ENCODE peak calls at places on chromosomes 4 and X, in ten cellular contexts. O is heart left ventricle, E is suprapubic skin, S is NB4, Y is H1, X is lower leg skin, N is stomach, L is prostate gland, J is A549, T is thyroid gland. I is an unnamed sample.

GRCh38 chr4:8917321-8917811 is 45.7 kb upstream of the HMX1 start:
- DNase-seq in O (no peak), E (peak), S (peak), Y (no peak), X (peak), N (peak), L (peak), J (no peak), T (no peak), I (no peak)

GRCh38 chr4:6802050-6802449 is 19.5 kb downstream of the KIAA0232 start:
- DNase-seq in O (no peak), E (no peak), S (peak), Y (no peak), X (no peak), N (no peak), L (no peak), J (no peak), T (no peak), I (no peak)

GRCh38 chr4:128031756-128032384 is 29.2 kb upstream of the LARP1B start:
- DNase-seq in O (no peak), E (no peak), S (no peak), Y (no peak), X (no peak), N (no peak), L (no peak), J (no peak), T (no peak), I (no peak)

GRCh38 chr4:76984788-76985211 is 35.2 kb downstream of the SEPTIN11 start:
- DNase-seq in O (no peak), E (peak), S (no peak), Y (no peak), X (peak), N (no peak), L (no peak), J (no peak), T (peak), I (peak)

GRCh38 chr4:2891294-2891693 is 47.6 kb downstream of the ADD1 start:
- DNase-seq in O (no peak), E (no peak), S (no peak), Y (no peak), X (no peak), N (no peak), L (no peak), J (no peak), T (no peak), I (no peak)

GRCh38 chr4:182644326-182645050 is 272.7 kb downstream of the DCTD start:
- DNase-seq in O (no peak), E (no peak), S (no peak), Y (no peak), X (no peak), N (no peak), L (no peak), J (no peak), T (no peak), I (no peak)

GRCh38 chrX:146109362-146109761 is 291.7 kb downstream of the SLITRK2 start:
- DNase-seq in O (no peak), E (no peak), S (no peak), Y (no peak), X (no peak), N (no peak), L (no peak), J (no peak), T (no peak), I (no peak)

GRCh38 chrX:155718964-155719586 is 106.3 kb upstream of the TMLHE start:
- DNase-seq in O (no peak), E (no peak), S (no peak), Y (no peak), X (no peak), N (no peak), L (no peak), J (no peak), T (peak), I (peak)

GRCh38 chrX:116284383-116284782 is 113.8 kb downstream of the AGTR2 start:
- DNase-seq in O (no peak), E (no peak), S (no peak), Y (no peak), X (no peak), N (no peak), L (no peak), J (no peak), T (no peak), I (no peak)

GRCh38 chrX:148804579-148804978 is 304.2 kb downstream of the AFF2 start:
- DNase-seq in O (no peak), E (no peak), S (no peak), Y (no peak), X (no peak), N (no peak), L (no peak), J (no peak), T (no peak), I (no peak)

GRCh38 chrX:140180585-140180984 is 215.3 kb upstream of the CXorf66 start:
- DNase-seq in O (no peak), E (no peak), S (no peak), Y (no peak), X (no peak), N (no peak), L (no peak), J (no peak), T (no peak), I (no peak)

GRCh38 chr4:1345905-1346780 is 865 bp upstream of the UVSSA start:
- DNase-seq in O (peak), E (no peak), S (peak), Y (no peak), X (peak), N (peak), L (peak), J (peak), T (peak), I (peak)

GRCh38 chrX:13898084-13898483 is 81.2 kb upstream of the GPM6B start:
- DNase-seq in O (no peak), E (no peak), S (peak), Y (no peak), X (no peak), N (no peak), L (no peak), J (no peak), T (no peak), I (peak)

GRCh38 chr4:93370256-93370655 is 458.3 kb upstream of the ATOH1 start:
- DNase-seq in O (no peak), E (no peak), S (no peak), Y (no peak), X (no peak), N (no peak), L (no peak), J (no peak), T (no peak), I (no peak)

GRCh38 chr4:105894570-105895323 is 524 bp upstream of the NPNT start:
- DNase-seq in O (peak), E (no peak), S (no peak), Y (no peak), X (no peak), N (no peak), L (peak), J (no peak), T (peak), I (peak)

GRCh38 chr4:53651142-53651720 is 59.9 kb upstream of the LNX1 start:
- DNase-seq in O (no peak), E (no peak), S (no peak), Y (no peak), X (peak), N (peak), L (peak), J (no peak), T (peak), I (no peak)

GRCh38 chrX:77003956-77004355 is 443.2 kb upstream of the FGF16 start:
- DNase-seq in O (no peak), E (no peak), S (no peak), Y (no peak), X (no peak), N (no peak), L (no peak), J (no peak), T (no peak), I (no peak)

GRCh38 chr4:107666134-107666533 is 53.9 kb downstream of the PAPSS1 start:
- DNase-seq in O (no peak), E (no peak), S (peak), Y (no peak), X (no peak), N (no peak), L (no peak), J (no peak), T (no peak), I (no peak)

GRCh38 chr4:126230244-126230643 is 915.5 kb downstream of the FAT4 start:
- DNase-seq in O (no peak), E (no peak), S (no peak), Y (no peak), X (no peak), N (no peak), L (no peak), J (no peak), T (no peak), I (no peak)

GRCh38 chrX:11108253-11108941 is 2.7 kb upstream of the HCCS start:
- DNase-seq in O (no peak), E (no peak), S (no peak), Y (no peak), X (no peak), N (no peak), L (no peak), J (no peak), T (no peak), I (no peak)

GRCh38 chrX:137565921-137566745 is at the start of gene ZIC3:
- DNase-seq in O (peak), E (no peak), S (no peak), Y (no peak), X (no peak), N (peak), L (peak), J (no peak), T (peak), I (peak)

GRCh38 chrX:118727686-118728339 is 407 bp downstream of the IL13RA1 start:
- DNase-seq in O (peak), E (peak), S (peak), Y (no peak), X (no peak), N (peak), L (peak), J (no peak), T (peak), I (peak)

GRCh38 chr4:78613522-78614311 is 62.1 kb downstream of the ANXA3 start:
- DNase-seq in O (no peak), E (no peak), S (peak), Y (no peak), X (no peak), N (no peak), L (no peak), J (no peak), T (no peak), I (no peak)

GRCh38 chrX:111100191-111100590 is 4.2 kb downstream of the PAK3 start:
- DNase-seq in O (no peak), E (no peak), S (peak), Y (no peak), X (peak), N (no peak), L (peak), J (peak), T (no peak), I (no peak)

GRCh38 chrX:13339607-13340006 is 19.8 kb upstream of the ATXN3L start:
- DNase-seq in O (no peak), E (no peak), S (no peak), Y (no peak), X (no peak), N (no peak), L (no peak), J (no peak), T (no peak), I (no peak)

GRCh38 chr4:42750091-42750490 is 93.2 kb upstream of the ATP8A1 start:
- DNase-seq in O (no peak), E (no peak), S (peak), Y (no peak), X (no peak), N (no peak), L (peak), J (no peak), T (peak), I (peak)

GRCh38 chr4:123114915-123115756 is 192.7 kb upstream of the NUDT6 start:
- DNase-seq in O (peak), E (peak), S (no peak), Y (no peak), X (no peak), N (no peak), L (no peak), J (no peak), T (no peak), I (no peak)

GRCh38 chr4:147683717-147684700 is at the start of gene PRMT9:
- DNase-seq in O (peak), E (peak), S (peak), Y (peak), X (peak), N (peak), L (peak), J (peak), T (peak), I (peak)
- TF ChIP-seq POLR2A in O (peak), E (peak), S (peak), Y (peak), X (no peak), N (peak), L (peak), J (peak), T (peak), I (peak)

GRCh38 chrX:50204364-50204899 is at the start of gene CCNB3:
- DNase-seq in O (peak), E (peak), S (peak), Y (no peak), X (peak), N (peak), L (peak), J (peak), T (peak), I (peak)
- TF ChIP-seq POLR2A in O (no peak), E (no peak), S (no peak), Y (no peak), X (no peak), N (no peak), L (no peak), J (peak), T (peak), I (no peak)

GRCh38 chrX:70168238-70169188 is 8.8 kb upstream of the DGAT2L6 start:
- DNase-seq in O (no peak), E (no peak), S (peak), Y (peak), X (no peak), N (no peak), L (no peak), J (peak), T (peak), I (peak)
- TF ChIP-seq POLR2A in O (no peak), E (no peak), S (no peak), Y (no peak), X (no peak), N (no peak), L (no peak), J (no peak), T (no peak), I (no peak)

GRCh38 chr4:140046573-140046972 is 107.4 kb downstream of the MAML3 start:
- DNase-seq in O (no peak), E (no peak), S (peak), Y (no peak), X (no peak), N (no peak), L (no peak), J (no peak), T (no peak), I (no peak)

GRCh38 chr4:140046037-140046436 is 107.9 kb downstream of the MAML3 start:
- DNase-seq in O (no peak), E (no peak), S (peak), Y (no peak), X (no peak), N (no peak), L (no peak), J (no peak), T (no peak), I (no peak)

GRCh38 chr4:140042634-140043033 is 111.3 kb downstream of the MAML3 start:
- DNase-seq in O (no peak), E (no peak), S (peak), Y (no peak), X (no peak), N (no peak), L (no peak), J (no peak), T (no peak), I (no peak)

GRCh38 chr4:140047017-140047640 is 106.9 kb downstream of the MAML3 start:
- DNase-seq in O (peak), E (no peak), S (no peak), Y (no peak), X (no peak), N (peak), L (peak), J (no peak), T (no peak), I (no peak)

DNA sequence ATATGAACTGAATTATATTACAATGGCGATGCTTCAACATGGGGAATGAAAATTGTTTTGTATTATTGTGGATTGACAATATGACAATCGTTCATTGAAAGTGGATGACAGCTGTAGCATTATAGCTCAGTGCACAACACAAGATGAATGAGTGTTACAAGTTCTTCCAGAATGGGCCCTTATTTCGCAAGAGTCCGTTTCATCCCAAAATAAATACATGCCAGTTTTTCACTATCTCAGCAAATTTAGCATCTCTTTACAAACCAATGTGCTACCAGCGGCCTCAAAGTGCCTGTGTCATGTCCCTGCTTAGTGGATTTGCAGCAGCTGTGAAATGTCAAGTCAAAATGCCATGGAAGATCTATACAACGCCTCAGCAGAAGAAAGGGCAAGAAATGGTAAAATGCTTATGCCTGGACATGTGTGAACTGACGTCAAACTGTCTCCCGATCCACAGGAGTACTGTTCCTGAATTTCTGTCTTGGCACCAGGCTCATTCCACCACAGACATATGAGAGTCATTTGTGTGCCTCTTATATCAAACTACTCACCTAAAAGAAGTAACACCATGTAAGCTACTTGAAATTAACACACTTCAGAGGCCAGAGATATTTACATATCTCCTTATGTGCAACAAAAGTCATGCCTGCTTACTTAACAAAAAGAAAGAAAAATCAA is 109.5 kb downstream of the MAML3 start:
- DNase-seq in O (no peak), E (no peak), S (no peak), Y (no peak), X (no peak), N (no peak), L (no peak), J (no peak), T (no peak), I (no peak)
- TF ChIP-seq POLR2A in O (no peak), E (no peak), S (no peak), Y (no peak), X (no peak), N (no peak), L (no peak), J (no peak), T (no peak), I (no peak)

DNA sequence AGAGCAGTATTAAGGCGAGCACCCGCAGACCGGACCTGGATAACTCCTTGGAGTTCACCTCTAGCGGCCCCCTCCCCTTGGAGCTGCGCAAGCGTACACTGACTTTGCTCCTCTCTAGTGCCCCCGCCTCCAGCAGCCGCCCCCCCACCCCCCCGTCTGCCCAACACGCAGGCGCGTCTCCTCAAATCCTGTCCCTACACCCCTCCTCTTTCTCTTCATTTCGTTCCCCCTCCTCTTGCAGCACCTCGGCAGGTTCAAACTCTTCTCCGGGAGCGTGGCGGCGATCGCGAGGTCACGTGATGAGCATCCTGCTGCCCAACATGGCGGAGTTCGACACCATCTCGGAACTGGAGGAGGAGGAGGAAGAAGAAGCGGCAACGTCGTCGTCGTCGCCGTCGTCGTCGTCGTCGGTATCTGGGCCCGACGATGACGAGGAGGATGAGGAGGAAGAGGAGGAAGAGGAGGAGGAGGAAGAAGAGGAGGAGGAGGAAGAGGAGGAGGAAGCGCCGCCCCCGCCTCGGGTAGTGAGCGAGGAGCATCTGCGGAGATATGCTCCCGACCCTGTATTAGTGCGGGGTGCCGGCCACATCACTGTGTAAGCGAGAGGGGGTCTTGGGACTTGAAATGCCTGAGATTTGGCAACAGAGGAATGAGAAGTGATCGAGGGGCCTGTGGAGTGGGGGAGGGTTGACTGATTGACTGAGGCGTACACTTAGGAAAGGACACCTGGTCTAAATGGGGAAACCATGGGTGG is at the start of gene CHIC1:
- DNase-seq in O (peak), E (peak), S (no peak), Y (peak), X (peak), N (peak), L (peak), J (peak), T (peak), I (peak)
- TF ChIP-seq POLR2A in O (no peak), E (no peak), S (no peak), Y (peak), X (no peak), N (no peak), L (no peak), J (peak), T (peak), I (no peak)